ENCODE peak calls at places on chromosomes 2 and 18, in six cellular contexts. I is HepG2, S is GM12878, Q is K562, Y is GM12891, K is H1. M is an unnamed sample.

GRCh38 chr2:40240067-40240466 is 211.8 kb downstream of the SLC8A1 start:
- DNase-seq in I (no peak), S (no peak), Q (no peak), Y (no peak), K (no peak), M (no peak)

GRCh38 chr2:220114443-220114842 is 487.0 kb downstream of the SLC4A3 start:
- DNase-seq in I (no peak), S (no peak), Q (no peak), Y (no peak), K (no peak), M (no peak)

GRCh38 chr2:43270930-43271615 is 44.7 kb upstream of the ZFP36L2 start:
- DNase-seq in I (no peak), S (no peak), Q (peak), Y (no peak), K (no peak), M (no peak)

GRCh38 chr2:209771474-209772292 is at the start of gene UNC80:
- DNase-seq in I (peak), S (no peak), Q (peak), Y (no peak), K (peak), M (peak)

GRCh38 chr2:20179755-20180594 is 45.0 kb downstream of the SDC1 start:
- DNase-seq in I (peak), S (no peak), Q (peak), Y (no peak), K (no peak), M (no peak)

GRCh38 chr18:50192903-50193795 is 1.8 kb downstream of the MYO5B start:
- DNase-seq in I (no peak), S (no peak), Q (no peak), Y (no peak), K (peak), M (no peak)

GRCh38 chr18:44826418-44827259 is 146.0 kb downstream of the SETBP1 start:
- DNase-seq in I (no peak), S (no peak), Q (no peak), Y (no peak), K (no peak), M (no peak)

GRCh38 chr2:213147550-213147949 is 3.9 kb downstream of the IKZF2 start:
- DNase-seq in I (no peak), S (no peak), Q (no peak), Y (no peak), K (no peak), M (no peak)

GRCh38 chr18:26394047-26394654 is 154.2 kb downstream of the KCTD1 start:
- DNase-seq in I (no peak), S (no peak), Q (no peak), Y (no peak), K (no peak), M (no peak)

GRCh38 chr2:238434846-238435751 is 8.4 kb downstream of the ASB1 start:
- DNase-seq in I (peak), S (no peak), Q (no peak), Y (no peak), K (no peak), M (no peak)

GRCh38 chr18:4960578-4960977 is 236.5 kb downstream of the AKAIN1 start:
- DNase-seq in I (no peak), S (no peak), Q (no peak), Y (no peak), K (no peak), M (no peak)
- TF ChIP-seq POLR2A in I (no peak), S (no peak), Q (no peak), Y (no peak), K (no peak), M (no peak)

DNA sequence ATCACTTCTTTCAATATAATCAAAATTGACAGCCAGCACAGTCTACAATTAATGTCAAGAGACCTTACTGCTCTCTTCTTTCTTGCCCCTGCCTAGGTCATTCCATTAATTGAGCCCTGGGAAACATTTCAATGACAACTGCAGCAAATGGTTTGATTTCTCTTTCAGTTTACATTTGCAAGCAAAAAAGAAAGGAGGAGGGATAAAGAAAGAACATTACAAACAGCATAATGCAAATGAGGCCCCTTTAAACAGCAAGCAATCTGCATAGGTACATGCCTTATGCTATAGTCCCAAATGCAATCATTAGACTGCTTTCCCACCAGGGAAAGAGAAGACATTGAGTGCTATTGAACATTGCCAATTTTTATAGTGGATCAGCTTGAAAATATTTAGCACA is 655.0 kb upstream of the CDH2 start:
- DNase-seq in I (no peak), S (no peak), Q (no peak), Y (no peak), K (no peak), M (no peak)
- TF ChIP-seq TAF1 in I (no peak), S (no peak), Q (no peak), Y (no peak), K (no peak), M (no peak)

GRCh38 chr2:45683292-45683691 is 31.8 kb downstream of the PRKCE start:
- DNase-seq in I (no peak), S (no peak), Q (no peak), Y (no peak), K (no peak), M (no peak)

GRCh38 chr2:45680351-45680967 is 29.0 kb downstream of the PRKCE start:
- DNase-seq in I (no peak), S (no peak), Q (no peak), Y (no peak), K (no peak), M (no peak)

GRCh38 chr2:45684756-45685155 is 33.3 kb downstream of the PRKCE start:
- DNase-seq in I (no peak), S (no peak), Q (no peak), Y (no peak), K (no peak), M (no peak)

GRCh38 chr2:45678791-45679348 is 27.4 kb downstream of the PRKCE start:
- DNase-seq in I (no peak), S (no peak), Q (no peak), Y (no peak), K (no peak), M (no peak)

DNA sequence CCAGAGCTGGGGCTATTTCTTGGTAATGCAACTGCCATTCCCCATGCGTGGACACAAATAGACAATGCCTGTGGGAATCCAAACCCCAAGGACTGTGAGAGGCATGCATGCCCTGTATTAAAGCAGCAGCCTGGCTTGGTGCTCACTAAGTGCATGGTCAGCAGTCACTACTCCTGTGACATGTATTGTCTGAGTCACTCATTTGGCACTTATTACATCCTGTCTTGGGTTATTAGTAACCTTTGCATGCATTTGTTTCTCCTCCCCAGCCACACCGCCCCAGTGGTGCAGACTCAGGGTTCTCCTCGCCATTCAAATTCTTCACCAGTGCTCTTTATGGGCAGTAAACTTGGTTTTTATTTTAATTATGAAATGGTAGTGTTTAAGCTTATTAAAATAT is 30.2 kb downstream of the PRKCE start:
- DNase-seq in I (peak), S (no peak), Q (no peak), Y (peak), K (no peak), M (no peak)
- TF ChIP-seq POLR2AphosphoS5 in I (no peak), S (no peak), Q (no peak), Y (no peak), K (no peak), M (no peak)

GRCh38 chr2:74219846-74220486 is 21.6 kb downstream of the MTHFD2 start:
- DNase-seq in I (peak), S (no peak), Q (no peak), Y (no peak), K (peak), M (no peak)

GRCh38 chr2:74223941-74224770 is 25.7 kb downstream of the MTHFD2 start:
- DNase-seq in I (no peak), S (no peak), Q (no peak), Y (no peak), K (no peak), M (no peak)

GRCh38 chr2:74221091-74221490 is 22.7 kb downstream of the MTHFD2 start:
- DNase-seq in I (no peak), S (no peak), Q (no peak), Y (no peak), K (no peak), M (no peak)

GRCh38 chr2:74222300-74222650 is 23.9 kb downstream of the MTHFD2 start:
- DNase-seq in I (no peak), S (no peak), Q (no peak), Y (no peak), K (no peak), M (no peak)

GRCh38 chr2:74221604-74222299 is 23.3 kb downstream of the MTHFD2 start:
- DNase-seq in I (no peak), S (no peak), Q (no peak), Y (no peak), K (no peak), M (no peak)
- TF ChIP-seq POLR2A in I (no peak), S (peak), Q (no peak), Y (peak), K (no peak), M (no peak)

GRCh38 chr2:143051480-143051879 is 77.7 kb upstream of the ARHGAP15 start:
- DNase-seq in I (no peak), S (no peak), Q (no peak), Y (no peak), K (no peak), M (no peak)
- TF ChIP-seq TAF1 in I (no peak), S (no peak), Q (no peak), Y (no peak), K (no peak), M (no peak)

GRCh38 chr2:95110395-95110794 is 11.2 kb downstream of the MRPS5 start:
- DNase-seq in I (no peak), S (no peak), Q (no peak), Y (no peak), K (no peak), M (no peak)
- TF ChIP-seq POLR2AphosphoS5 in I (no peak), S (no peak), Q (no peak), Y (no peak), K (no peak), M (no peak)

M was measured in GM12892.